ENCODE peak calls at places on chromosomes 4 and X, in five cellular contexts. U is body of pancreas, E is bronchial epithelial cell, Z is psoas muscle, Q is choroid plexus epithelial cell. L is an unnamed sample.

GRCh38 chr4:11790230-11790629 is 361.5 kb upstream of the HS3ST1 start:
- DNase-seq in E (no peak), U (no peak), Z (no peak), Q (no peak), L (no peak)

GRCh38 chrX:16023790-16024734 is 99.3 kb upstream of the GRPR start:
- DNase-seq in U (no peak), Z (no peak), E (peak), Q (peak), L (peak)

GRCh38 chr4:48342559-48342878 is 1.2 kb downstream of the SLAIN2 start:
- DNase-seq in Q (no peak), Z (no peak), E (no peak), U (no peak), L (no peak)

GRCh38 chrX:16516473-16516872 is 133.5 kb upstream of the S100G start:
- DNase-seq in E (no peak), Q (no peak), U (no peak), Z (no peak), L (no peak)

GRCh38 chrX:153900806-153901752 is 3.4 kb upstream of the AVPR2 start:
- DNase-seq in U (no peak), E (peak), Z (peak), Q (peak), L (peak)

GRCh38 chr4:139279723-139280620 is at the start of gene MGARP:
- DNase-seq in U (no peak), E (no peak), Z (no peak), Q (peak), L (no peak)

GRCh38 chr4:80308466-80308822 is 27.1 kb upstream of the CFAP299 start:
- DNase-seq in E (no peak), Z (no peak), U (no peak), Q (no peak), L (no peak)

GRCh38 chrX:151722241-151722846 is 6.5 kb downstream of the FATE1 start:
- DNase-seq in U (peak), E (peak), Z (no peak), Q (peak), L (no peak)

GRCh38 chr4:47465008-47465407 is 1.5 kb upstream of the COMMD8 start:
- DNase-seq in E (peak), Z (no peak), U (no peak), Q (no peak), L (no peak)

GRCh38 chr4:8729408-8730149 is 137.0 kb downstream of the CPZ start:
- DNase-seq in E (no peak), Q (no peak), Z (peak), U (peak), L (peak)

GRCh38 chrX:155857561-155857960 is 23.6 kb upstream of the VAMP7 start:
- DNase-seq in E (peak), Z (no peak), Q (peak), U (no peak), L (no peak)

DNA sequence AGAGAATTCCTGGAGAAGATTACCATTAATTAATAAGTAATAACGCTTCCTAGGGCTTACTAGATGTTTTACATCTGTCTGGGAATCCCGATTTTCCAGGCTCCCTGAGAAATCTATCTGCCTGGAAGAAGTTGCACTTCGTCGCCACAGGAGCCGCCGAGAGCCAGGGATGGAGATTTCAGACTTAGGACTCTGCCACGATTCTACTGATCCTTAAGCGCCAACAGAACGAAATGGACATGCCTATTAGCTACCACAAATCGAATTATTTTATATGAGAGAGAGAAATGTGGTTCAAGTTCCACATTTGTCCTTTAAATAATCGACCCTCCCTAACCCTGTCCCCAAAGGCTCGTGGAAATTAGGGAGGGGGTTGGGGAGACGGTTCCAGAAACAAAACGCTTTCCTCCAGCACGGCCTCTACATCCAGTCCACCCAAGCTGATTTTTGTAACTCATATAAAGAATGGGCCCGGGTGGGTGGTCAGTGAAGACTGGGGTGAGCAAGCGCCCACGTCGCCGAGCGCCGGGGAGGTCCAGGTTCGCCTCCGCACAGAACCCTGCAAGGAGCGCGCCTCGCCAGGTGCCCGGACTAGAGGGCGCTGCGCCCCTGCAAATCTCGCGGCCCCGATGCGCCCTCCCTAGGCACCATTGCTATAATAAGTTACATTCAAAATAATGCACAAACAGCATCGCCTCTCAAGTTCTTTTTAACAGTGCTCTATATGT is 1.9 kb upstream of the FAT1 start:
- DNase-seq in Z (peak), E (peak), Q (peak), U (peak), L (peak)
- H3K4me3 ChIP-seq in Z (peak), E (peak), Q (peak), U (peak), L (peak)

GRCh38 chr4:72706633-72707032 is 137.6 kb upstream of the ADAMTS3 start:
- DNase-seq in Z (no peak), Q (no peak), E (no peak), U (no peak), L (no peak)

DNA sequence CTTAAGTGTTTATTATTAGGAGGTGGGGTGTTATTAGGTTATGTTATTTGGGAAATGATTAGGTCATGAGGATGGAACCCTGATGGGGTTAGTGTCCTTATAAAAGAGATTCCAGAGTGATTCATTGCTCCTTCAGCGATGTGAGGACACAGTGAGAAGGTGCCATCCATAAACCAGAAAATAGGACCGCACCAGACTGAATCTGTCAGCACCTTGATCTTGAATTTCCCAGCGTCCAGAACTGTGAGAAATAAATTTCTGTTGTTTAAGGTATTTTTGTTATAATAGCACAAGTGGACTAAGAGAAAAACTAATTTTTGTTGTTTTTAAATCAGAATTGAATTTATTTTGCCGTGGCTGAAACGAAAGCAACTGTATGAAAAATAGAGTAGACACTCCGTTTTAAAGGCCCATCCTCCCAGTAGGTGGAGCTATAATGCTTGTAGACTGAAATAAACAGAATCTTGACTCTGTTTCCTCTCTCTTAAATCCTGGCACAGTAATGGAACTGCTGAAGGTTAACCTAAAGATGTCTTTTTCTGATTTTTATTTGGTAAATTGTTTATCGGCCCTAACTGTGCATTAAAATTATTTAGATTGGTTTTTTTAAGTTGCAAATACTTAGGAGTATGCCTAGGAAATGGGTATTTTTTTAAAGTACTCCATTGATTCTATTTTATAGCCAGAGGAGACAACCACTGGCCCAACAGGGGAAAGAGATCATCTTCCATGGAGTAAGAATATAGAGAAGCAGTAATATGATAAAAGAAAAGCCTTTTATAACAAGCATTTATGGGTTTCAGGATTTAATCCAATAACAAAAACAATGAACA is 133.2 kb upstream of the ADAMTS3 start:
- DNase-seq in U (peak), Z (no peak), Q (peak), E (peak), L (peak)
- H3K4me3 ChIP-seq in U (no peak), Z (peak), Q (peak), E (no peak), L (peak)

GRCh38 chr4:15656038-15656470 is 897 bp upstream of the FBXL5 start:
- DNase-seq in E (no peak), Q (peak), U (no peak), Z (no peak), L (no peak)
- H3K4me3 ChIP-seq in E (peak), Q (peak), U (peak), Z (peak), L (peak)

DNA sequence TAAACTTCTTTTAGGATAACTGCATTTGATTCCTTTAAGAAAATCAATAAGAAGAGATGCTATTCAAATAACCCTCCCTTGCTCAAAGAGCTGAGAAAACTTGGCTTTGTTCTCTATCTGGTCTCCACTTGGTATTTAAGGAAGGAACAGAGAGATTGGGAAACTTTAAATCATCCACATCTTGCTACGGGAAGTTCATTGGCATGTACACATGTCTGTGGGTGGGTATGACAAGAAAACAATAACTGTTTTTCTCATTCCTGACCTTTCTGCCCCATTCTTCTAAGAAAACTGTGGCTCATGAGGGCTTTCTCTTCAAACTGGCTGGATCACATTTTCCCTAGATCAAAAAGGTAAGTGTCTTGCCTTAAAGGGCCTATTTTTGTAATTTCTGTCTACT is 6.0 kb downstream of the SEL1L3 start:
- DNase-seq in U (no peak), Z (no peak), Q (peak), E (no peak), L (no peak)
- H3K4me3 ChIP-seq in U (no peak), Z (no peak), Q (no peak), E (no peak), L (no peak)

GRCh38 chrX:53681661-53682060 is 4.9 kb downstream of the HUWE1 start:
- DNase-seq in U (no peak), E (peak), Z (no peak), Q (no peak), L (no peak)
- H3K4me3 ChIP-seq in U (no peak), E (no peak), Z (no peak), Q (no peak), L (no peak)

DNA sequence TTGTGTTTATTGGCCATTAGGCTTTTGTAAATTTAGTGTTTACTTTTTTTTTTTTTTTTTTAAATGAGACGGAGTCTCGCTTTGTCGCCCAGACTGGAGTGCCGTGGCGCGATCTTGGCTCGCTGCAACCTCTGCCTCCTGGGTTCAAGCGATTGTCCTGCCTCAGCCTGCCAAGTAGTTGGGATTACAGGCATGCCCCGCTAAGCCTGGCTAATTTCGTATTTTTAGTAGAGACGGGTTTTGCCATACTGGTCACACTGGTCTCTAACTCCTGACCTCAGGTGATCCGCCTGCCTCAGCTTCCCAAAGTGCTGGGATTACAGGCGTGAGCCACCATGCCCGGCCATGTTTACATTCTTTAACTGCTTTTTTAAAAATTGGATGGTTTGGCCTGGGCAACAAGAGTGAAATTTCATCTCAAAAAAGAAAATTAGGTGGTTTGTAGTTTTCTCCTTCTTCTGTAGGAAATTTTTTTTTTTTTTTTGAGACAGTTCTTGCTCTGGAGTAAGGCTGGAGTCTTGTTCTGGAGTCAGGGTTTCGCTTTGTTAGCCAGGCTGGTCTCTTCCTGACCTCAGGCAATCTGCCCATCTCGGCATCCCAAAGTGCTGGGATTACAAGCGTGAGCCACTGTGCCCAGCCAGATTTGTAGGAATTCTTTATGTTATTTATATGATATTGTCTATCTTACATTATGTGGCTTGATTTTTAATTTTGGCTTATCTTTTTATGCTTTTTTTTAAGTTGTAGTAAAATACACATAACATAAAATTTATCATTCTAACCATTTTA is 15.1 kb downstream of the UBE2K start:
- DNase-seq in E (no peak), Z (no peak), U (no peak), Q (no peak), L (no peak)
- H3K4me3 ChIP-seq in E (no peak), Z (no peak), U (no peak), Q (no peak), L (no peak)

L was measured in SJSA1.